ENCODE peak calls at places on chromosomes 6 and 20, in four cellular contexts. O, N, A and R are unnamed samples.

GRCh38 chr6:76326866-76327265 is 254.4 kb upstream of the IMPG1 start:
- DNase-seq in O (no peak), N (no peak), A (no peak), R (no peak)

GRCh38 chr6:134288538-134289203 is 29.2 kb downstream of the SGK1 start:
- DNase-seq in O (no peak), N (no peak), A (peak; percentile 11), R (no peak)

GRCh38 chr20:57663681-57664451 is 43.6 kb upstream of the ZBP1 start:
- DNase-seq in O (no peak), N (no peak), A (no peak), R (no peak)

GRCh38 chr20:34445177-34446065 is 70.8 kb upstream of the DYNLRB1 start:
- DNase-seq in O (no peak), N (no peak), A (no peak), R (no peak)

GRCh38 chr20:6277661-6278060 is 154.8 kb upstream of the FERMT1 start:
- DNase-seq in O (no peak), N (no peak), A (no peak), R (no peak)

GRCh38 chr20:63031251-63032014 is 24.7 kb upstream of the BHLHE23 start:
- DNase-seq in O (no peak), N (no peak), A (no peak), R (no peak)

GRCh38 chr6:93423542-93423941 is 4.2 kb upstream of the EPHA7 start:
- DNase-seq in O (no peak), N (no peak), A (no peak), R (no peak)

GRCh38 chr20:57315964-57316480 is 13.6 kb upstream of the SPO11 start:
- DNase-seq in O (no peak), N (no peak), A (no peak), R (no peak)

GRCh38 chr6:3987072-3987471 is 91.9 kb downstream of the FAM217A start:
- DNase-seq in O (no peak), N (no peak), A (no peak), R (no peak)

DNA sequence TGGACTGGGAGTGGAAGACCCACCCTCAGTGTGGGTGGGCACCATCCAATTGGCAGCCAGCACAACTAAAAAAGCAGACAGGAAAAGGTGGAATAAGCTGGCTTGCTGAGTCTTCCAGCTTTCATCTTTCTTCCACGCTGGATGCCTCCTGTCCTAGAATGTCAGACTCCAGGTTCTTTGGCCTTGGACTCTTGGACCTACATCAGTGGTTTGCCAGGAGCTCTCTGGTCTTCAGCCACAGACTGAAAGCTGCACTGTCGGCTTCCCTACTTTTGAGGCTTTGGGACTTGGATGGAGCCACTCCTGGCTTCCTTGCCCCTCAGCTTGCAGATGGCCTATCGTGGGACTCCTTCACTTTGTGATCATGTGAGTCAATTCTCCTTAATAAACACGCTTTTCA is 59.8 kb downstream of the SOX4 start:
- DNase-seq in O (no peak), N (no peak), A (no peak), R (no peak)
- TF ChIP-seq SPI1 in O (no peak), N (no peak), A (no peak), R (no peak)

DNA sequence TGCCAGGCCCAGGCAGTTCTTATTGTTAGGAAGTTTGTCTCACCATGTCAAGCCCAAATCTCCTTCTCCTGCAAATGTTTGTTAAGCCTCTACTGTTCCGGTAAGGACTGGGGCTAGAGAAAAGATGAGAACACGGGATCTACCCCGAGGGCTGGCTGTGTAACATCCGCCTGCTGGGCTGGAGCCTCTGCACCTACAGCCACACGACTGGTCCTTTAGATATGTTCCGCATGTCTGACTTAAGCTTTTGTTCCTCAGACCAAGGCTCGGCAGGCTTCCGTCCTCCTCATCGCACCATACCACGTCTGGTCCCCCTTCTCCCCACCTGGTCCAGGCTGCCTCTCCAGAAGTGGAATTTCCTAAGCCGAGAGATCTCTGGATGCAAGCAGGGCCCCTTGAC is 2.6 kb downstream of the GHRH start:
- DNase-seq in O (no peak), N (no peak), A (no peak), R (no peak)
- TF ChIP-seq SPI1 in O (no peak), N (no peak), A (no peak), R (no peak)

DNA sequence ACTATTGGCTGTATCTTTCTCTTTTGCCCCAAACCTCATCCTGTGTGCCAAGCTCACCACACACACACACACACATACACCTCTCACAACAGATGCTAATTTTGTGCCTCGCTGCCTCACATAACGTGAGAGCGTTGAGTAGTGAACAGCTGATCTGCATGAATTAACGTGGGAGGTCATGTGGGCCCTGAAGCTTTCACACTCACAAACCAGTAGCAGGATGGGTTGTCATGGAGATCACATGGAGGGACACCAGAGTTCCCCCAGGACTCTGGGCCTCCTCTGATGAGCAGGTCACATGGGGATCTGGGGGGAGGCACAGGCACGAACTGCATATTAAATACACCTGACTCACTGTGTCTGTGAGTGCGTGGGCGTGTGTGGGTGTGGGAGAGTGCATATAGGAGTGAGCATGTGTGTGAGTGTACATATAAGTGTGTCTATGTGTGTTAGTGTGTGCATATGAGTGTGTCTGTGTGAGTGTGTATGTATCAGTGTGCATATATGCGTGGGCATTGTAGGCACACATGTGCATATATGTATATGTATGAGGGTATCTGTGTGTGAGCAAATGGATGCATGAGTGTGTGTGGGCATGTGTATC is 62.7 kb upstream of the SULF2 start:
- DNase-seq in O (no peak), N (no peak), A (no peak), R (no peak)
- TF ChIP-seq SPI1 in O (no peak), N (no peak), A (no peak), R (no peak)

DNA sequence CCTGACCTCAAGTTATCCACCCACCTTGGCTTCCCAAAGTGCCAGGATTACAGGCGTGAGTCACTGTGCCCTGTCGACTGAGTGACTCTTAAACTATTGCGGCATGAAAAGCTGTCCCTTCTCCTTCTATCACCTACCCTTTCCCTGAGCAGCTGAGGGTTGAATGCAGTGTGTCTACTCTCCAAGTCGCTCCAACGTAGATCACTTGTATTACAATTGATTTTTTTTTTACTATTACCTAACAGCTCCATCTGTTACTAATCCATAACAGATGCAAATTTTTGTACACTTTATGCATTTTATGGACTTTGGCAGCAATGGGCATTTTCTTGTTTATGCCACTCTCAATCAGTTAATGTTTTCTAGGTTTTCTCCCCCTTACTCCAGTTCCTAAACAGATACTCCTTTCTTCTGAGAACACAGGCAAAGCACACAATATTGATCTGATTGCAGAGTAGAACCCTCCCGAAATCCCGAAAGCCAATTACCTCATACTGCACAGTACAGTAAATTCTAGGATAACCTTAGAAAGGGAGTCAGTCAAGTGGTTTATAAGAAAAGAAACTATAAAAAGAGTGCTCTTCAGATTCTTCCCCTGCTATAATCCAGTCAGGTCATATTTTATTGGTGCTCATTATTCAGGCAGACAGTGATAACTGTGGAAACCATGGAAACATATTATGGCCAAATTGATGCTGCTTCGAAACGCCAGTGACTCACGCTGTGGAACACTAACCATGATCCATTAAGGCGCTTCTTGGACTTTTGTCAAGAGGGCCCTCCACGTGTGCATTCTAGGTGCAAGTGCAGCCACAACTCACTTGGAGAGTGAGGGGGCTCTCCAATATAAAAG is 273.1 kb downstream of the ADGB start:
- DNase-seq in O (no peak), N (no peak), A (no peak), R (no peak)
- TF ChIP-seq SPI1 in O (no peak), N (no peak), A (no peak), R (no peak)

GRCh38 chr6:14147891-14148290 is 30.3 kb downstream of the CD83 start:
- DNase-seq in O (no peak), N (no peak), A (no peak), R (no peak)
- TF ChIP-seq SPI1 in O (no peak), N (no peak), A (no peak), R (no peak)

GRCh38 chr6:5115168-5115567 is 30.0 kb downstream of the PPP1R3G start:
- DNase-seq in O (no peak), N (no peak), A (no peak), R (no peak)
- TF ChIP-seq SPI1 in O (no peak), N (no peak), A (no peak), R (no peak)

GRCh38 chr6:2183235-2183634 is 62.2 kb downstream of the GMDS start:
- DNase-seq in O (no peak), N (no peak), A (no peak), R (no peak)

GRCh38 chr6:2181567-2181966 is 63.8 kb downstream of the GMDS start:
- DNase-seq in O (no peak), N (no peak), A (no peak), R (no peak)

GRCh38 chr6:2182251-2182650 is 63.2 kb downstream of the GMDS start:
- DNase-seq in O (no peak), N (no peak), A (no peak), R (no peak)

GRCh38 chr6:2178125-2178524 is 67.3 kb downstream of the GMDS start:
- DNase-seq in O (no peak), N (no peak), A (no peak), R (no peak)

DNA sequence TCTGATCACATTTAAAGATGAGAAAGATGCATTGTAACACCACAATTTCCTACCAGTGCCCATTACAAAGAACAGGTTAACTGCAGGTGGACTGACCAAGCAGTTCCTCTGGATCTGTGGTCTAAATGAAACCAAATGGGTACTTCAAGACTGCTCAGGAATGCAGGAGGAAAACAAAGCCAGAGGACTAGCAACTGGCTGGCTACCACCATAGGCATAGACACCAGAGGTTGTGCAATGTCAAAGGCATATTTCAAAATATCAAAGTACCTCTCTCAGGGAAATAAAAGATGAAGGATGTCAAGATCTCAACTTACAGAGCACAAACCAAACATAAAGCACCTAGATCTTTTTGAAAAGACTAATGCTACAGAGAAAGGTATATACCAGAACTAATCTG is 65.5 kb downstream of the GMDS start:
- DNase-seq in O (no peak), N (no peak), A (no peak), R (no peak)
- TF ChIP-seq SPI1 in O (no peak), N (no peak), A (no peak), R (no peak)

GRCh38 chr20:25058797-25059486 is 1.0 kb upstream of the ACSS1 start:
- DNase-seq in O (no peak), N (no peak), A (no peak), R (no peak)
- TF ChIP-seq SPI1 in O (no peak), N (no peak), A (no peak), R (no peak)

DNA sequence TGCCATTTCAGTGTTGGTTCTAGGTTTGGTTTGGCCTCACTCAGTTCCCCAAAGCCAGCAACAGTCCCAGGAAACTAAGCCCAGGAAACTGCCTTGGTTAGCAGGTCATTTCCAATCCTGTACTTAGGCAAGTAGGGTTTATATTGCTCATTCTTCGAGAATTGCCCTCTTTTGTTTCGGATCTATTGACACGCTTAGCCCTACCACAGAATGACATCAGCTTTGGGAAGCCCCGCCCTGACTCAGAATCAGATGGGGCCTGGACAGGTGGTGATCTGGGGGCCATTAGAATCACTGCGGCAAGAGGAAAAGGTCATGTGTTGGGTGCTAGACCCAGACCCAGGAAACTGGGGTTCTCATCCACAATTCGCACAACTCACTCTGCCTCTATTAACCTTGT is 578.2 kb downstream of the QKI start:
- DNase-seq in O (no peak), N (no peak), A (no peak), R (no peak)
- TF ChIP-seq SPI1 in O (no peak), N (no peak), A (no peak), R (no peak)